ENCODE peak calls at places on chromosomes 4 and X, in seven cellular contexts. O is transverse colon, N is suprapubic skin, K is stomach, S is tibial nerve, M is A549, V is sigmoid colon. E is an unnamed sample.

GRCh38 chr4:53840643-53841042 is 223.8 kb downstream of the CHIC2 start:
- DNase-seq in O (no peak), N (no peak), K (no peak), S (no peak), M (peak), V (no peak), E (no peak)

GRCh38 chr4:924107-925096 is 7.7 kb downstream of the GAK start:
- DNase-seq in O (peak), N (no peak), K (no peak), S (no peak), M (no peak), V (no peak), E (peak)

GRCh38 chrX:16788477-16788876 is 2.2 kb downstream of the TXLNG start:
- DNase-seq in O (no peak), N (peak), K (no peak), S (no peak), M (no peak), V (peak), E (no peak)

GRCh38 chr4:174316546-174316945 is 32.8 kb downstream of the CEP44 start:
- DNase-seq in O (no peak), N (no peak), K (no peak), S (no peak), M (no peak), V (no peak), E (no peak)

GRCh38 chr4:5756271-5756670 is 45.3 kb downstream of the EVC start:
- DNase-seq in O (no peak), N (no peak), K (no peak), S (no peak), M (no peak), V (no peak), E (no peak)

GRCh38 chr4:15755321-15755750 is 22.8 kb upstream of the CD38 start:
- DNase-seq in O (no peak), N (no peak), K (no peak), S (no peak), M (no peak), V (no peak), E (no peak)

GRCh38 chr4:122744229-122744628 is 11.7 kb downstream of the BBS12 start:
- DNase-seq in O (no peak), N (no peak), K (no peak), S (no peak), M (peak), V (no peak), E (no peak)

GRCh38 chr4:7876096-7876993 is 63.3 kb downstream of the AFAP1 start:
- DNase-seq in O (no peak), N (no peak), K (no peak), S (no peak), M (peak), V (peak), E (no peak)

GRCh38 chr4:7659429-7660175 is 224.9 kb upstream of the PSAPL1 start:
- DNase-seq in O (no peak), N (no peak), K (no peak), S (no peak), M (no peak), V (no peak), E (no peak)

GRCh38 chr4:94306713-94307112 is 35.9 kb downstream of the HPGDS start:
- DNase-seq in O (no peak), N (no peak), K (no peak), S (no peak), M (no peak), V (no peak), E (no peak)

GRCh38 chr4:168666531-168666930 is 169.7 kb downstream of the PALLD start:
- DNase-seq in O (no peak), N (no peak), K (no peak), S (no peak), M (no peak), V (no peak), E (no peak)

GRCh38 chr4:52925531-52925968 is 63.4 kb downstream of the RASL11B start:
- DNase-seq in O (no peak), N (no peak), K (no peak), S (no peak), M (no peak), V (no peak), E (no peak)

GRCh38 chrX:131725001-131725654 is 181.3 kb downstream of the OR13H1 start:
- DNase-seq in O (no peak), N (no peak), K (no peak), S (no peak), M (no peak), V (no peak), E (no peak)

GRCh38 chr4:156992943-156993342 is 21.3 kb upstream of the PDGFC start:
- DNase-seq in O (no peak), N (no peak), K (no peak), S (no peak), M (no peak), V (no peak), E (no peak)

GRCh38 chrX:55041514-55041913 is 10.7 kb upstream of the ALAS2 start:
- DNase-seq in O (no peak), N (no peak), K (no peak), S (no peak), M (no peak), V (peak), E (no peak)

GRCh38 chrX:122771933-122772332 is 412.1 kb upstream of the GRIA3 start:
- DNase-seq in O (no peak), N (no peak), K (no peak), S (no peak), M (no peak), V (no peak), E (no peak)

GRCh38 chrX:37347420-37347819 is 1.7 kb upstream of the PRRG1 start:
- DNase-seq in O (no peak), N (no peak), K (no peak), S (no peak), M (no peak), V (no peak), E (no peak)

GRCh38 chr4:74474345-74475099 is 29.6 kb downstream of the AREG start:
- DNase-seq in O (no peak), N (no peak), K (no peak), S (no peak), M (no peak), V (no peak), E (no peak)

GRCh38 chr4:12399781-12400180 is 971.1 kb upstream of the HS3ST1 start:
- DNase-seq in O (no peak), N (no peak), K (no peak), S (no peak), M (no peak), V (no peak), E (no peak)

GRCh38 chrX:153820601-153821000 is 9.7 kb downstream of the PDZD4 start:
- DNase-seq in O (no peak), N (no peak), K (no peak), S (no peak), M (no peak), V (no peak), E (no peak)

GRCh38 chr4:74293558-74293957 is 14.7 kb upstream of the EPGN start:
- DNase-seq in O (no peak), N (no peak), K (no peak), S (no peak), M (no peak), V (no peak), E (no peak)

GRCh38 chr4:89162987-89163386 is 51.7 kb downstream of the TIGD2 start:
- DNase-seq in O (no peak), N (no peak), K (no peak), S (no peak), M (no peak), V (no peak), E (no peak)

GRCh38 chr4:89160806-89161205 is 49.5 kb downstream of the TIGD2 start:
- DNase-seq in O (no peak), N (no peak), K (no peak), S (no peak), M (no peak), V (no peak), E (no peak)

GRCh38 chr4:89161841-89162240 is 50.5 kb downstream of the TIGD2 start:
- DNase-seq in O (no peak), N (no peak), K (no peak), S (no peak), M (no peak), V (no peak), E (no peak)

GRCh38 chr4:89164400-89164799 is 53.1 kb downstream of the TIGD2 start:
- DNase-seq in O (no peak), N (no peak), K (no peak), S (no peak), M (peak), V (no peak), E (no peak)

GRCh38 chr4:89162486-89162885 is 51.2 kb downstream of the TIGD2 start:
- DNase-seq in O (no peak), N (no peak), K (no peak), S (no peak), M (no peak), V (no peak), E (no peak)
- TF ChIP-seq EP300 in O (no peak), N (no peak), K (no peak), S (no peak), M (no peak), V (no peak), E (no peak)

GRCh38 chr4:10684631-10685030 is at the start of gene CLNK:
- DNase-seq in O (no peak), N (no peak), K (no peak), S (no peak), M (no peak), V (no peak), E (no peak)

GRCh38 chr4:10677796-10678497 is 6.6 kb downstream of the CLNK start:
- DNase-seq in O (no peak), N (no peak), K (no peak), S (no peak), M (no peak), V (no peak), E (no peak)

GRCh38 chr4:10687526-10687925 is 3.0 kb upstream of the CLNK start:
- DNase-seq in O (no peak), N (no peak), K (no peak), S (no peak), M (no peak), V (no peak), E (no peak)

GRCh38 chr4:10688022-10688421 is 3.5 kb upstream of the CLNK start:
- DNase-seq in O (no peak), N (no peak), K (no peak), S (no peak), M (no peak), V (no peak), E (no peak)

DNA sequence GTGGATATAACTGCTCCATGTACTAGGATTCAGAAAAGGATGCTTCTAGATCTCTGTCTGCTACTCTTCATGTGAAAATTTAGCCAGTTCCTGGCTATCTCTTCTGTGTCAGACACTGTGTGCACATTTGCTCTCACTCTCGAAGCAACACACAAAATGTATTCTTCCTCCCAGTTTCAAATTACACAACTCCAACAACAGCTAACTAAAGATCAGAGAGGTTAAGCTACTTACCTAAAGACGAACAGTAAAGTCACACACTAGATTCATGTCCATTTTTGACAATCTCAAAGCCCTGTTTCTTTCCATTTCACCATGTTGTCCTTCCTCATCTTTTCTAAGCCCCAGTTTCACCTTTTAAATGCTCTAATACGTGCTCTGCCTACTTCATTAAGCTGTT is 2.2 kb downstream of the CLNK start:
- DNase-seq in O (no peak), N (no peak), K (no peak), S (no peak), M (no peak), V (no peak), E (no peak)
- H3K27ac ChIP-seq in O (no peak), N (no peak), K (no peak), S (no peak), M (no peak), V (no peak), E (no peak)

DNA sequence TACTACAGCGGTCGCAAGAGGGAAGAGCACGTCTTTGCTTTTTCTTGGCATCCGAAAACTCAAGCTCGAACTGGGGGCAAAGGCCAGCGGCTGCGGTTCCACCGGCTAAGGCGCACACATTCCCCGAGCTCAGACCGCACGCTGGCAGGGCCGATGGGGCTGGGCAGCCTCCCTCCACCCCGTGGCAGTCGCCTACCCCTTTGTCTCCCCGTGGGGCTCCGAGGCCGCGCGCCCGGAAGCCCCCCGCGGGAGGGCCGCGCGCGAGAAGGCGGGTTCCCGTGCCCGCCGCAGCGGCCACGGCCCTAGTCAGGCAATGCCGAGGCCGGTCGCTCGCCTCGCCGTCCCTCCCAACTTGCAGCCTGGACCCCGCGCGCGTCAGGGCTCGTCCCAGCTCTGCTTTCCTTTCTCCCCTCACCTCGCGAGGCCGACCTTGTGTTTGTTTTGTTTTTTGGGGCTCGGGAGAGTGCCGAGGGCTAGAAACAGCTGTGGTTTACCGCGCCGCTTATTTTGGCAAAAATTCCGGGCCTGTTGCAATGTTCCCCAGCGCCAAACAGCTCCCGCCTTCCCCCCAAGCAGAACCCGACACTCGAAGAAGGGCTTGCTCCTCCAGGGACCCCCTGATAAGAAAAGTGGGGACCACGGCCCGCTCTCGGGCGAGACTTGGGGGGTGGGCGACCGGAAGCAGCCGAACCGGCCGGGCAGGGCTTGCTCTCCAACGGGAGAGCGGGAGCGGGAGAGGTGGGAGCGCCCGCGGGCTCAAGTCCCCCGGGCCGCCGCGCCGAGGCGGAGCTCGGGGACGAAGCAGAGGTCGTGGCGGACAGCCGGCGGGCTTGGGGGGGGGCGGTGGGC is 553 bp upstream of the N4BP2 start:
- DNase-seq in O (peak), N (peak), K (peak), S (peak), M (peak), V (peak), E (peak)
- TF ChIP-seq POLR2A in O (peak), N (no peak), K (peak), S (peak), M (peak), V (no peak), E (no peak)

GRCh38 chr4:76582074-76582816 is 147.2 kb downstream of the SHROOM3 start:
- DNase-seq in O (no peak), N (no peak), K (no peak), S (no peak), M (no peak), V (no peak), E (no peak)
- TF ChIP-seq EP300 in O (no peak), N (no peak), K (no peak), S (no peak), M (no peak), V (no peak), E (no peak)

DNA sequence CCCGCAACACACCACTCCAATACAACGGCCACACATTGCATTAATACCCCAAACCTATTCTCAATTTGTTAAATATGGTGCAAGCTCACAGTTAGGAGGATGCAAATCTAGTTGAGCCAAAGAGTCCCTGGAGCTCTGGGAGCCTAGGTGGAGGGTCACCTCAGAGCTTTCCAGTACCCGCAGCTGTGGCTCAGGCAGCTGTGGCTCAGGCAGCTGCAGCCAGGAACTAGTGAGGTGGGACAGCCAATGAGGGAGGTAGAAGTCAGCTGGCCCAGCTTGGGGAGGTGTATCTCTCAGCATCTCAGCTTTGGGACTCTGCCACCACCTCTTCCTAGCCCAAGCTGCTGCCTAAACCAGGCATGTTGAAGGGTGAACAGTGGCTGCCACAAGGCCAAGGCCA is 36.7 kb upstream of the ARHGAP6 start:
- DNase-seq in O (no peak), N (no peak), K (no peak), S (no peak), M (no peak), V (no peak), E (no peak)
- H3K27ac ChIP-seq in O (no peak), N (no peak), K (no peak), S (no peak), M (no peak), V (no peak), E (no peak)

GRCh38 chr4:139024686-139025085 is 9.1 kb downstream of the NOCT start:
- DNase-seq in O (no peak), N (no peak), K (no peak), S (no peak), M (no peak), V (no peak), E (no peak)

GRCh38 chr4:139020384-139020783 is 4.8 kb downstream of the NOCT start:
- DNase-seq in O (no peak), N (no peak), K (no peak), S (no peak), M (no peak), V (no peak), E (no peak)

GRCh38 chr4:139018971-139019758 is 3.6 kb downstream of the NOCT start:
- DNase-seq in O (no peak), N (no peak), K (no peak), S (no peak), M (no peak), V (no peak), E (no peak)

GRCh38 chr4:139025841-139026240 is 10.3 kb downstream of the NOCT start:
- DNase-seq in O (no peak), N (no peak), K (no peak), S (no peak), M (no peak), V (no peak), E (no peak)

GRCh38 chr4:139022835-139023234 is 7.3 kb downstream of the NOCT start:
- DNase-seq in O (no peak), N (no peak), K (no peak), S (no peak), M (no peak), V (no peak), E (no peak)
- TF ChIP-seq POLR2A in O (no peak), N (no peak), K (no peak), S (no peak), M (no peak), V (no peak), E (no peak)

GRCh38 chr4:41934813-41935651 is at the start of gene TMEM33:
- DNase-seq in O (peak), N (peak), K (peak), S (peak), M (peak), V (peak), E (peak)
- TF ChIP-seq EP300 in O (no peak), N (no peak), K (no peak), S (peak), M (no peak), V (no peak), E (no peak)

GRCh38 chr4:88792821-88793220 is 95.2 kb upstream of the NAP1L5 start:
- DNase-seq in O (no peak), N (no peak), K (no peak), S (no peak), M (peak), V (no peak), E (no peak)
- H3K27ac ChIP-seq in O (no peak), N (peak), K (peak), S (no peak), M (peak), V (no peak), E (no peak)

GRCh38 chrX:144730486-144730885 is 516.8 kb upstream of the SPANXN1 start:
- DNase-seq in O (no peak), N (no peak), K (no peak), S (no peak), M (no peak), V (no peak), E (no peak)

GRCh38 chrX:144738246-144738645 is 509.1 kb upstream of the SPANXN1 start:
- DNase-seq in O (no peak), N (no peak), K (no peak), S (no peak), M (no peak), V (no peak), E (no peak)

DNA sequence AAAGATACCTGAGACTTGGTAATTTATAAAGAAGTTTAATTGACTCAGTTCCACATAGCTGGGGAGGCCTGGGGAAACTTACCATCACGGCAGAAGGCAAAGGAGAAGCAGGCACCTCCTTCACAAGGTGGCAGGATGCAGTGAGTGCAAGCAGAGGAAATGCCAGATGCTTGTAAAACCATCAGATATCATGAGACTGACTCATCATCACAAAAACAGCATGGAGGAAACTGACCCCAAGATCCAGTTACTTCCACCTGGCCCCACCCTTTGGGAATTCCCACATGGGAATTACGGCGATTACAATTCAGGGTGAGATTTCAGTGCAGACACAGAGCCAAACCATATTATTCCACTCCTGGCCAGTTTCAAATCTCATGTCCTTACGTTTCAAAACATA is 514.7 kb upstream of the SPANXN1 start:
- DNase-seq in O (no peak), N (no peak), K (no peak), S (no peak), M (no peak), V (no peak), E (no peak)
- TF ChIP-seq POLR2A in O (no peak), N (no peak), K (no peak), S (no peak), M (no peak), V (no peak), E (no peak)

E was measured in ovary.